ENCODE peak calls at places on chromosome 15, in ten cellular contexts. X is cardiac septum; N is stimulated activated CD4-positive, alpha-beta T cell treated with anti-CD3 and anti-CD28 coated beads, Interleukin-4, amount 100 ng/mL, for 1 hour; H is GM12864; A is NCI-H774; Y is T-helper 9 cell; P is caudate nucleus; C is A673; S is left cardiac atrium; M is H7. D is an unnamed sample.

GRCh38 chr15:79834496-79834895 is 62.3 kb downstream of the MTHFS start:
- DNase-seq in N (no peak), H (no peak), P (no peak), C (no peak), M (no peak), Y (no peak), S (no peak), X (no peak), A (peak; percentile 69), D (no peak)

GRCh38 chr15:45469429-45469828 is 53.1 kb downstream of the SLC30A4 start:
- DNase-seq in S (no peak), C (no peak), Y (no peak), P (no peak), M (no peak), N (no peak), X (no peak), H (no peak), A (no peak), D (no peak)

GRCh38 chr15:59550520-59550919 is 61.1 kb upstream of the GCNT3 start:
- DNase-seq in P (no peak), M (no peak), Y (no peak), A (no peak), X (no peak), C (no peak), N (no peak), H (no peak), S (no peak), D (no peak)

GRCh38 chr15:73897441-73898261 is 24.3 kb downstream of the TBC1D21 start:
- DNase-seq in C (peak; percentile 82), X (peak; percentile 91), P (no peak), H (peak; percentile 2), S (peak; percentile 40), M (peak; percentile 97), N (peak; percentile 43), A (peak; percentile 11), Y (peak; percentile 55), D (no peak)

GRCh38 chr15:91200101-91200754 is 100.2 kb downstream of the SV2B start:
- DNase-seq in P (no peak), C (no peak), M (no peak), X (no peak), Y (no peak), A (no peak), N (no peak), S (no peak), H (no peak), D (no peak)

GRCh38 chr15:58715266-58715917 is 34.1 kb downstream of the ADAM10 start:
- DNase-seq in N (no peak), C (no peak), M (no peak), A (no peak), Y (no peak), X (no peak), S (no peak), P (no peak), H (no peak), D (no peak)

GRCh38 chr15:89749951-89750559 is 994 bp downstream of the MESP1 start:
- DNase-seq in C (peak; percentile 17), P (no peak), H (no peak), Y (no peak), N (no peak), S (no peak), A (no peak), X (no peak), M (no peak), D (peak; percentile 24)

GRCh38 chr15:60093273-60094067 is 89.4 kb downstream of the FOXB1 start:
- DNase-seq in P (no peak), C (no peak), H (no peak), S (no peak), N (no peak), M (no peak), X (no peak), Y (no peak), A (peak; percentile 69), D (no peak)

GRCh38 chr15:95911570-95912279 is 418.8 kb upstream of the NR2F2 start:
- DNase-seq in P (no peak), M (no peak), X (no peak), N (no peak), Y (no peak), C (no peak), H (no peak), S (no peak), A (no peak), D (no peak)

GRCh38 chr15:52143862-52144261 is 31.3 kb upstream of the BCL2L10 start:
- DNase-seq in X (no peak), H (no peak), Y (no peak), A (no peak), P (no peak), M (no peak), S (no peak), C (peak; percentile 94), N (no peak), D (no peak)

GRCh38 chr15:43440721-43441281 is 52.2 kb downstream of the TP53BP1 start:
- DNase-seq in P (peak; percentile 29), X (no peak), M (peak; percentile 30), A (peak; percentile 33), Y (no peak), N (peak; percentile 4), C (peak; percentile 94), H (peak; percentile 13), S (no peak), D (peak; percentile 58)

GRCh38 chr15:63048986-63049665 is 6.6 kb downstream of the TPM1 start:
- DNase-seq in N (peak; percentile 40), Y (peak; percentile 13), M (no peak), H (no peak), C (peak; percentile 52), P (peak; percentile 27), X (peak; percentile 81), S (peak; percentile 59), A (no peak), D (peak; percentile 36)

GRCh38 chr15:60454824-60455223 is 24.1 kb downstream of the ICE2 start:
- DNase-seq in P (no peak), A (no peak), Y (no peak), X (no peak), M (no peak), S (no peak), H (no peak), C (no peak), N (no peak), D (no peak)

GRCh38 chr15:88465633-88466219 is 1.5 kb downstream of the MRPL46 start:
- DNase-seq in C (no peak), S (no peak), X (no peak), N (no peak), H (no peak), Y (no peak), M (no peak), A (no peak), P (no peak), D (no peak)

GRCh38 chr15:58285212-58285920 is 146.4 kb upstream of the LIPC start:
- DNase-seq in N (no peak), X (no peak), H (no peak), Y (no peak), C (no peak), S (no peak), A (no peak), M (no peak), P (no peak), D (no peak)

GRCh38 chr15:56963126-56963525 is 44.7 kb downstream of the TCF12 start:
- DNase-seq in N (no peak), P (no peak), M (no peak), Y (no peak), S (no peak), A (no peak), C (no peak), X (no peak), H (no peak), D (no peak)

GRCh38 chr15:101307048-101307896 is 12.2 kb upstream of the SNRPA1 start:
- DNase-seq in S (no peak), Y (no peak), X (peak; percentile 57), A (no peak), H (no peak), P (no peak), C (no peak), N (no peak), M (peak; percentile 46), D (no peak)

GRCh38 chr15:41977757-41978369 is 5.5 kb upstream of the EHD4 start:
- DNase-seq in S (no peak), P (no peak), N (no peak), H (no peak), C (no peak), A (no peak), M (no peak), Y (no peak), X (peak; percentile 17), D (no peak)

GRCh38 chr15:49718234-49718633 is 97.4 kb downstream of the DTWD1 start:
- DNase-seq in H (no peak), Y (no peak), A (no peak), S (no peak), M (no peak), X (no peak), N (no peak), P (no peak), C (no peak), D (no peak)

GRCh38 chr15:67070150-67070549 is 4.7 kb downstream of the SMAD3 start:
- DNase-seq in X (no peak), S (no peak), A (no peak), P (no peak), C (no peak), Y (no peak), M (peak; percentile 37), H (no peak), N (no peak), D (no peak)

GRCh38 chr15:57610130-57610529 is 18.4 kb downstream of the MYZAP start:
- DNase-seq in S (peak; percentile 76), H (no peak), C (peak; percentile 10), N (no peak), M (no peak), P (no peak), Y (no peak), X (peak; percentile 85), A (no peak), D (no peak)

GRCh38 chr15:31483924-31484368 is 157.3 kb downstream of the KLF13 start:
- DNase-seq in M (peak; percentile 82), X (no peak), Y (peak; percentile 15), S (no peak), N (peak; percentile 52), P (no peak), C (no peak), H (no peak), A (no peak), D (no peak)

GRCh38 chr15:25456196-25456595 is 17.4 kb upstream of the UBE3A start:
- DNase-seq in Y (no peak), N (no peak), A (no peak), C (no peak), S (no peak), M (no peak), P (no peak), X (no peak), H (no peak), D (no peak)

GRCh38 chr15:26439681-26440080 is 333.2 kb downstream of the GABRB3 start:
- DNase-seq in A (no peak), M (no peak), N (no peak), P (no peak), S (no peak), X (no peak), C (no peak), Y (no peak), H (no peak), D (no peak)

GRCh38 chr15:60477991-60478632 is 830 bp downstream of the ICE2 start:
- DNase-seq in C (no peak), S (no peak), A (no peak), N (no peak), X (no peak), M (peak; percentile 16), Y (no peak), P (no peak), H (no peak), D (no peak)

GRCh38 chr15:89371145-89372044 is 36.8 kb upstream of the POLG start:
- DNase-seq in P (no peak), M (peak; percentile 92), H (no peak), S (no peak), X (no peak), A (no peak), N (no peak), Y (no peak), C (no peak), D (peak; percentile 55)

GRCh38 chr15:96402403-96402802 is 71.9 kb downstream of the NR2F2 start:
- DNase-seq in S (no peak), N (no peak), C (no peak), M (no peak), P (no peak), A (no peak), X (no peak), H (no peak), Y (no peak), D (no peak)

GRCh38 chr15:23395030-23395692 is 40.6 kb downstream of the GOLGA8S start:
- DNase-seq in P (no peak), N (no peak), Y (no peak), H (no peak), M (no peak), X (no peak), S (no peak), A (no peak), C (no peak), D (no peak)

D was measured in amygdala.